ENCODE peak calls at places on chromosome 1, in eight cellular contexts. Z is dorsolateral prefrontal cortex; S is body of pancreas; Q is NCI-H2081; O is endothelial cell; B is stimulated activated CD4-positive, alpha-beta T cell treated with anti-CD3 and anti-CD28 coated beads, Interleukin-1b, Interleukin-23, amount 100 ng/mL, for 1 hour; X is neuronal stem cell; H is fibroblast of the conjunctiva. L is an unnamed sample.

GRCh38 chr1:164759945-164760584 is 201.1 kb downstream of the PBX1 start:
- DNase-seq in Z (no peak), S (no peak), Q (no peak), O (no peak), B (no peak), X (no peak), H (no peak), L (no peak)

GRCh38 chr1:99570486-99571089 is 75.3 kb upstream of the PALMD start:
- DNase-seq in Z (no peak), S (no peak), Q (no peak), O (no peak), B (no peak), X (no peak), H (no peak), L (peak; percentile 69)

GRCh38 chr1:9651565-9652378 is at the start of gene PIK3CD:
- DNase-seq in Z (no peak), S (no peak), Q (peak; percentile 17), O (peak; percentile 54), B (no peak), X (peak; percentile 70), H (no peak), L (peak; percentile 75)

GRCh38 chr1:1324524-1325287 is at the start of the genes CPTP and INTS11:
- DNase-seq in Z (peak; percentile 82), S (peak; percentile 95), Q (peak; percentile 89), O (peak; percentile 95), B (peak; percentile 88), X (peak; percentile 89), H (peak; percentile 78), L (peak; percentile 97)

GRCh38 chr1:147897030-147897756 is 5.4 kb upstream of the GJA8 start:
- DNase-seq in Z (no peak), S (no peak), Q (no peak), O (no peak), B (no peak), X (peak; percentile 65), H (no peak), L (no peak)

GRCh38 chr1:203593143-203593542 is 33.5 kb upstream of the ATP2B4 start:
- DNase-seq in Z (no peak), S (no peak), Q (no peak), O (no peak), B (no peak), X (no peak), H (no peak), L (no peak)

GRCh38 chr1:9848022-9848421 is 24.3 kb upstream of the CLSTN1 start:
- DNase-seq in Z (no peak), S (no peak), Q (no peak), O (no peak), B (no peak), X (no peak), H (no peak), L (no peak)

GRCh38 chr1:207004931-207005830 is 27.4 kb downstream of the C1orf116 start:
- DNase-seq in Z (no peak), S (peak; percentile 80), Q (peak; percentile 72), O (peak; percentile 67), B (peak; percentile 4), X (peak; percentile 47), H (peak; percentile 38), L (peak; percentile 62)

GRCh38 chr1:157505481-157506272 is 46.6 kb downstream of the FCRL5 start:
- DNase-seq in Z (no peak), S (peak; percentile 58), Q (peak; percentile 65), O (peak; percentile 52), B (no peak), X (peak; percentile 45), H (peak; percentile 20), L (peak; percentile 90)

GRCh38 chr1:41861509-41862410 is 57.0 kb downstream of the HIVEP3 start:
- DNase-seq in Z (no peak), S (no peak), Q (no peak), O (no peak), B (no peak), X (no peak), H (no peak), L (no peak)

GRCh38 chr1:201481761-201482493 is 12.9 kb upstream of the PHLDA3 start:
- DNase-seq in Z (peak; percentile 85), S (peak; percentile 88), Q (peak; percentile 85), O (peak; percentile 92), B (peak; percentile 67), X (peak; percentile 76), H (no peak), L (peak; percentile 88)